ENCODE peak calls at places on chromosomes 16 and 17, in five cellular contexts. One of them, this sample, is unnamed.

GRCh38 chr16:57810197-57811024 is 8.1 kb upstream of the KIFC3 start:
- DNase-seq in transverse colon: peak
- DNase-seq in fibroblast of lung: peak
- DNase-seq in PC-9: peak
- DNase-seq in A549: peak
- DNase-seq in this sample: no peak

GRCh38 chr16:4057439-4057877 is 58.8 kb downstream of the ADCY9 start:
- DNase-seq in fibroblast of lung: no peak
- DNase-seq in PC-9: no peak
- DNase-seq in A549: no peak
- DNase-seq in transverse colon: no peak
- DNase-seq in this sample: no peak

GRCh38 chr17:28476076-28476475 is 2.6 kb downstream of the SLC13A2 start:
- DNase-seq in fibroblast of lung: no peak
- DNase-seq in transverse colon: no peak
- DNase-seq in PC-9: no peak
- DNase-seq in A549: no peak
- DNase-seq in this sample: no peak

GRCh38 chr16:88732172-88732960 is 26.1 kb downstream of the CTU2 start:
- DNase-seq in PC-9: no peak
- DNase-seq in A549: peak
- DNase-seq in transverse colon: no peak
- DNase-seq in fibroblast of lung: no peak
- DNase-seq in this sample: no peak

GRCh38 chr16:86722970-86723369 is 144.6 kb downstream of the FOXL1 start:
- DNase-seq in fibroblast of lung: peak
- DNase-seq in PC-9: no peak
- DNase-seq in A549: no peak
- DNase-seq in transverse colon: no peak
- DNase-seq in this sample: no peak

GRCh38 chr16:87851601-87852000 is 17.7 kb downstream of the SLC7A5 start:
- DNase-seq in transverse colon: no peak
- DNase-seq in fibroblast of lung: no peak
- DNase-seq in PC-9: no peak
- DNase-seq in A549: no peak
- DNase-seq in this sample: no peak

GRCh38 chr17:76578376-76578775 is 7.3 kb downstream of the ST6GALNAC2 start:
- DNase-seq in transverse colon: no peak
- DNase-seq in fibroblast of lung: peak
- DNase-seq in A549: no peak
- DNase-seq in PC-9: no peak
- DNase-seq in this sample: no peak

GRCh38 chr17:4182043-4182442 is 39.0 kb downstream of the CYB5D2 start:
- DNase-seq in A549: no peak
- DNase-seq in PC-9: no peak
- DNase-seq in fibroblast of lung: no peak
- DNase-seq in transverse colon: no peak
- DNase-seq in this sample: no peak

GRCh38 chr16:27439273-27440018 is 37.5 kb downstream of the IL21R start:
- DNase-seq in fibroblast of lung: no peak
- DNase-seq in transverse colon: no peak
- DNase-seq in PC-9: no peak
- DNase-seq in A549: no peak
- DNase-seq in this sample: no peak

GRCh38 chr17:76841776-76842405 is 26.3 kb upstream of the MGAT5B start:
- DNase-seq in PC-9: no peak
- DNase-seq in A549: no peak
- DNase-seq in fibroblast of lung: no peak
- DNase-seq in transverse colon: no peak
- DNase-seq in this sample: no peak

GRCh38 chr16:11109551-11109950 is 146.5 kb downstream of the SOCS1 start:
- DNase-seq in transverse colon: no peak
- DNase-seq in fibroblast of lung: peak
- DNase-seq in A549: no peak
- DNase-seq in PC-9: no peak
- DNase-seq in this sample: no peak

GRCh38 chr16:65094009-65094408 is 27.9 kb downstream of the CDH11 start:
- DNase-seq in fibroblast of lung: no peak
- DNase-seq in A549: no peak
- DNase-seq in transverse colon: no peak
- DNase-seq in PC-9: no peak
- DNase-seq in this sample: no peak

GRCh38 chr16:84548508-84548907 is 44.0 kb upstream of the MEAK7 start:
- DNase-seq in PC-9: no peak
- DNase-seq in A549: no peak
- DNase-seq in fibroblast of lung: no peak
- DNase-seq in transverse colon: no peak
- DNase-seq in this sample: no peak

GRCh38 chr16:88358033-88358481 is 24.7 kb upstream of the ZNF469 start:
- DNase-seq in fibroblast of lung: no peak
- DNase-seq in transverse colon: no peak
- DNase-seq in PC-9: no peak
- DNase-seq in A549: no peak
- DNase-seq in this sample: no peak

GRCh38 chr17:6554871-6555330 is 1.5 kb downstream of the PITPNM3 start:
- DNase-seq in fibroblast of lung: no peak
- DNase-seq in transverse colon: peak
- DNase-seq in A549: no peak
- DNase-seq in PC-9: no peak
- DNase-seq in this sample: no peak

GRCh38 chr17:59361386-59361785 is 29.9 kb downstream of the YPEL2 start:
- DNase-seq in transverse colon: no peak
- DNase-seq in fibroblast of lung: peak
- DNase-seq in A549: peak
- DNase-seq in PC-9: no peak
- DNase-seq in this sample: no peak

GRCh38 chr16:4852221-4852872 is 5.1 kb downstream of the UBN1 start:
- DNase-seq in fibroblast of lung: peak
- DNase-seq in PC-9: no peak
- DNase-seq in transverse colon: peak
- DNase-seq in A549: peak
- DNase-seq in this sample: no peak

GRCh38 chr16:937723-938122 is 33.1 kb downstream of the LMF1 start:
- DNase-seq in fibroblast of lung: no peak
- DNase-seq in A549: no peak
- DNase-seq in PC-9: no peak
- DNase-seq in transverse colon: no peak
- DNase-seq in this sample: no peak

GRCh38 chr17:6699997-6700947 is 12.9 kb downstream of the SLC13A5 start:
- DNase-seq in fibroblast of lung: no peak
- DNase-seq in PC-9: no peak
- DNase-seq in transverse colon: no peak
- DNase-seq in A549: no peak
- DNase-seq in this sample: no peak

GRCh38 chr17:8025176-8025911 is 13.5 kb upstream of the ALOX15B start:
- DNase-seq in transverse colon: no peak
- DNase-seq in PC-9: no peak
- DNase-seq in fibroblast of lung: no peak
- DNase-seq in A549: no peak
- DNase-seq in this sample: no peak

GRCh38 chr16:27685802-27686201 is 135.9 kb downstream of the KATNIP start:
- DNase-seq in A549: no peak
- DNase-seq in PC-9: no peak
- DNase-seq in fibroblast of lung: peak
- DNase-seq in transverse colon: peak
- DNase-seq in this sample: peak

GRCh38 chr16:48234630-48235029 is 9.5 kb upstream of the LONP2 start:
- DNase-seq in transverse colon: no peak
- DNase-seq in PC-9: no peak
- DNase-seq in fibroblast of lung: no peak
- DNase-seq in A549: no peak
- DNase-seq in this sample: no peak

GRCh38 chr16:85173981-85174751 is 61.9 kb upstream of the CIBAR2 start:
- DNase-seq in A549: peak
- DNase-seq in fibroblast of lung: peak
- DNase-seq in PC-9: peak
- DNase-seq in transverse colon: peak
- DNase-seq in this sample: no peak

GRCh38 chr17:39001703-39002637 is 34.8 kb upstream of the FBXO47 start:
- DNase-seq in PC-9: peak
- DNase-seq in A549: peak
- DNase-seq in fibroblast of lung: peak
- DNase-seq in transverse colon: peak
- DNase-seq in this sample: no peak

GRCh38 chr16:47029724-47030123 is 56.2 kb upstream of the DNAJA2 start:
- DNase-seq in fibroblast of lung: no peak
- DNase-seq in PC-9: no peak
- DNase-seq in A549: no peak
- DNase-seq in transverse colon: no peak
- DNase-seq in this sample: no peak

GRCh38 chr17:58086953-58087352 is 3.7 kb downstream of the DYNLL2 start:
- DNase-seq in PC-9: no peak
- DNase-seq in transverse colon: no peak
- DNase-seq in A549: no peak
- DNase-seq in fibroblast of lung: no peak
- DNase-seq in this sample: no peak

GRCh38 chr17:48907713-48908046 is 527 bp upstream of the UBE2Z start:
- DNase-seq in fibroblast of lung: peak
- DNase-seq in PC-9: no peak
- DNase-seq in transverse colon: no peak
- DNase-seq in A549: peak
- DNase-seq in this sample: no peak

GRCh38 chr16:84638195-84638806 is 10.0 kb upstream of the KLHL36 start:
- DNase-seq in A549: no peak
- DNase-seq in PC-9: no peak
- DNase-seq in transverse colon: no peak
- DNase-seq in fibroblast of lung: no peak
- DNase-seq in this sample: no peak

GRCh38 chr17:54269886-54270285 is 447.2 kb downstream of the KIF2B start:
- DNase-seq in PC-9: no peak
- DNase-seq in transverse colon: no peak
- DNase-seq in A549: no peak
- DNase-seq in fibroblast of lung: no peak
- DNase-seq in this sample: no peak

GRCh38 chr17:80950466-80951120 is 41.0 kb upstream of the CHMP6 start:
- DNase-seq in PC-9: no peak
- DNase-seq in fibroblast of lung: no peak
- DNase-seq in transverse colon: no peak
- DNase-seq in A549: no peak
- DNase-seq in this sample: no peak

GRCh38 chr16:1745900-1746692 is 25.2 kb downstream of the NME3 start:
- DNase-seq in fibroblast of lung: peak
- DNase-seq in transverse colon: no peak
- DNase-seq in A549: no peak
- DNase-seq in PC-9: peak
- DNase-seq in this sample: peak

GRCh38 chr16:51151435-51151950 is 423 bp upstream of the SALL1 start:
- DNase-seq in transverse colon: peak
- DNase-seq in fibroblast of lung: peak
- DNase-seq in A549: peak
- DNase-seq in PC-9: no peak
- DNase-seq in this sample: no peak

GRCh38 chr16:65069090-65069489 is 52.8 kb downstream of the CDH11 start:
- DNase-seq in fibroblast of lung: peak
- DNase-seq in A549: peak
- DNase-seq in PC-9: no peak
- DNase-seq in transverse colon: no peak
- DNase-seq in this sample: peak

DNA sequence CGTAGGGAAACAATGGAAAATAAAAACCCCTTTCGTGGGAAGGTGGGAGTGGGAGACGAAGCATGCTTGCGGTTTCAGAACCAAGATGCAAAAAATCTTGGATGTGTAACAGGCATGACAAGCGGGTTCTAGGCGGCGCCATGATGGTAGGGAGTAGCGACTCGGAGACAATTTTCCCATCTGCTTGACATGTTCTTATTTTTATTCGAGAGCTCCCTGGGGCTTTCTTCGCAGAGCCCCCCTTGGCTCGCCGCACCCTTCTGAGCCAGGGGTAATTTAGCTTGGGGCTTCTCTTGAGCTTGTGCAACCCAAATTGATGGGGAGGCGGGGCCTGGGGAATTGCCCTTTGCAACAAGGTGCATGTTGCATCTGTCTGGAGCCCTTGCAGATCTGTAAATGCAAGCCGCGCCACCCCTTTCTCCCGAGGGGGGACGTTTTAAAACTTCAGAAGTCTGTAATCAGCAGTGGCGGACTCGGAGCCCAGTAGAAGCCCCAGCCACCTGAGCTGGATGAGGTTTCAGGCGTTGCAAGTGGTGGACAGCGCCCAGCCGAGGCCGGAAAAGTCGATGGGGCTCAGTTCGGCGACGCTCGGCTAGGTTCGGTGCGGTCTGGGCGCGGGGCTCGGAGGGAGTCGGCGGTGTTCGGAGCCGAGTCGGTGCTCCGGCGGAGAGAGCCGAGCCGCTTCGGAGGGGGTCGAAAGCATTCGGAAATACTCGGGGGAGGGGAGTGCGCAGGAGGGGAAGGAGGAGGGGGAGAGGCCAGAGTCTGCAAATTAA is 2.9 kb downstream of the GNAO1 start:
- DNase-seq in A549: peak
- DNase-seq in PC-9: no peak
- DNase-seq in fibroblast of lung: peak
- DNase-seq in transverse colon: peak
- DNase-seq in this sample: no peak
- H3K4me3 ChIP-seq in A549: no peak
- H3K4me3 ChIP-seq in PC-9: no peak
- H3K4me3 ChIP-seq in fibroblast of lung: no peak
- H3K4me3 ChIP-seq in transverse colon: no peak
- H3K4me3 ChIP-seq in this sample: no peak

GRCh38 chr17:51044964-51045363 is 75.7 kb downstream of the SPAG9 start:
- DNase-seq in PC-9: no peak
- DNase-seq in fibroblast of lung: peak
- DNase-seq in A549: no peak
- DNase-seq in transverse colon: no peak
- DNase-seq in this sample: no peak
- H3K4me3 ChIP-seq in PC-9: no peak
- H3K4me3 ChIP-seq in fibroblast of lung: no peak
- H3K4me3 ChIP-seq in A549: no peak
- H3K4me3 ChIP-seq in transverse colon: no peak
- H3K4me3 ChIP-seq in this sample: no peak

DNA sequence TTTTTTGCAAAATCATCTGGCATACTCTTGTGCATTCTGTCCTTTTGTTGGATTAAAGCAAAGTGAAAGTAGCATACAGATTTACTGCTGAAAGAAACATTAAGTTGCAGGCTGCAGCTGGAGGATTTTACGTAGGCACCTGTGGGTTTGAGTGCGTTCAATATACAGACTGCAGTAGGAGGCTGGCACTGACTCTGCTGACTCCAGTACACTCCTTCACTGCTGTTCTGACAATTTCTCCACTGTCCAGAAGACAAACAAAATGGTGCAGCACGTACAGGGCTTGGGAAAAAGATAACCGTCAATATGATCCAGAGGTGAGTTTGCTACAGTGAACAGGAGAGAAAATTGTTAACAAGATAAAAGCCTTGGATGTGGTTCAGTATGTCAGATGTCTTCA is 73.3 kb downstream of the TANC2 start:
- DNase-seq in transverse colon: no peak
- DNase-seq in PC-9: no peak
- DNase-seq in fibroblast of lung: peak
- DNase-seq in A549: peak
- DNase-seq in this sample: no peak
- H3K4me3 ChIP-seq in transverse colon: no peak
- H3K4me3 ChIP-seq in PC-9: no peak
- H3K4me3 ChIP-seq in fibroblast of lung: peak
- H3K4me3 ChIP-seq in A549: peak
- H3K4me3 ChIP-seq in this sample: peak

GRCh38 chr17:82544431-82545070 is 25.0 kb downstream of the FOXK2 start:
- DNase-seq in A549: no peak
- DNase-seq in fibroblast of lung: no peak
- DNase-seq in transverse colon: no peak
- DNase-seq in PC-9: no peak
- DNase-seq in this sample: no peak
- H3K4me3 ChIP-seq in A549: no peak
- H3K4me3 ChIP-seq in fibroblast of lung: no peak
- H3K4me3 ChIP-seq in transverse colon: peak
- H3K4me3 ChIP-seq in PC-9: no peak
- H3K4me3 ChIP-seq in this sample: no peak